ENCODE peak calls at places on chromosomes 7 and 10, in eight cellular contexts. V is GM23248, T is ascending aorta, Z is hepatocyte, B is cardiac muscle cell, X is GM23338, N is stomach, G is heart right ventricle. O is an unnamed sample.

GRCh38 chr10:75234683-75235374 is 928 bp downstream of the COMTD1 start:
- DNase-seq in V (peak; percentile 20), G (peak; percentile 37), B (peak; percentile 65), N (peak; percentile 72), T (no peak), X (peak; percentile 73), Z (peak; percentile 73), O (peak; percentile 38)

GRCh38 chr10:92695679-92696605 is 6.2 kb downstream of the HHEX start:
- DNase-seq in T (no peak), V (peak; percentile 80), B (peak; percentile 23), Z (peak; percentile 61), N (no peak), X (peak; percentile 56), G (no peak), O (peak; percentile 69)

GRCh38 chr10:27355918-27356573 is 115.4 kb upstream of the ACBD5 start:
- DNase-seq in V (no peak), N (no peak), G (no peak), T (no peak), X (peak; percentile 24), B (no peak), Z (no peak), O (no peak)

GRCh38 chr10:91681361-91682276 is 48.7 kb upstream of the PPP1R3C start:
- DNase-seq in Z (no peak), V (peak; percentile 55), B (peak; percentile 41), T (no peak), X (no peak), G (no peak), N (no peak), O (no peak)

GRCh38 chr10:64156131-64156530 is 634.9 kb downstream of the REEP3 start:
- DNase-seq in N (no peak), X (no peak), V (no peak), B (no peak), T (no peak), G (no peak), Z (no peak), O (no peak)

GRCh38 chr7:106659963-106660861 is 746 bp downstream of the CCDC71L start:
- DNase-seq in Z (peak; percentile 90), V (peak; percentile 90), G (peak; percentile 78), X (peak; percentile 92), N (peak; percentile 79), T (peak; percentile 30), B (peak; percentile 81), O (peak; percentile 75)

GRCh38 chr10:99532687-99533495 is at the start of gene NKX2-3:
- DNase-seq in Z (peak; percentile 63), G (peak; percentile 53), X (peak; percentile 93), T (no peak), B (peak; percentile 94), N (peak; percentile 49), V (peak; percentile 61), O (peak; percentile 56)

GRCh38 chr10:42553064-42553407 is 85.3 kb downstream of the ZNF33B start:
- DNase-seq in V (no peak), G (no peak), Z (no peak), B (no peak), X (no peak), N (no peak), T (no peak), O (peak; percentile 24)

GRCh38 chr7:135253851-135254815 is 20.5 kb downstream of the STRA8 start:
- DNase-seq in Z (peak; percentile 32), G (peak; percentile 54), B (peak; percentile 58), V (peak; percentile 89), X (no peak), N (peak; percentile 43), T (peak; percentile 65), O (no peak)

GRCh38 chr7:32316831-32317230 is 173.3 kb downstream of the LSM5 start:
- DNase-seq in X (no peak), G (no peak), T (no peak), Z (no peak), N (no peak), B (no peak), V (no peak), O (no peak)

GRCh38 chr10:81018898-81019890 is 481.5 kb downstream of the SH2D4B start:
- DNase-seq in T (no peak), N (no peak), X (peak; percentile 84), V (peak; percentile 55), Z (peak; percentile 69), G (no peak), B (peak; percentile 61), O (peak; percentile 23)

GRCh38 chr7:135147341-135147898 is 452 bp upstream of the TMEM140 start:
- DNase-seq in B (no peak), G (no peak), V (peak; percentile 46), T (no peak), Z (peak; percentile 29), X (no peak), N (no peak), O (no peak)

GRCh38 chr7:114548081-114548480 is 133.5 kb downstream of the FOXP2 start:
- DNase-seq in V (peak; percentile 18), Z (no peak), B (no peak), N (no peak), G (no peak), T (no peak), X (no peak), O (no peak)

GRCh38 chr10:129851941-129852650 is 112.0 kb downstream of the EBF3 start:
- DNase-seq in V (no peak), B (no peak), N (no peak), Z (no peak), X (no peak), G (no peak), T (no peak), O (no peak)

GRCh38 chr7:116511552-116512523 is 12.3 kb downstream of the CAV2 start:
- DNase-seq in Z (no peak), N (no peak), G (no peak), X (no peak), T (no peak), V (peak; percentile 49), B (no peak), O (no peak)

GRCh38 chr7:151682831-151683614 is 163.3 kb upstream of the RHEB start:
- DNase-seq in X (no peak), B (no peak), G (no peak), V (no peak), T (no peak), Z (no peak), N (no peak), O (no peak)

GRCh38 chr7:130850960-130851359 is 117.0 kb upstream of the KLF14 start:
- DNase-seq in B (no peak), N (no peak), V (no peak), T (no peak), X (no peak), Z (no peak), G (no peak), O (no peak)

GRCh38 chr10:128211953-128212727 is 85.9 kb upstream of the MKI67 start:
- DNase-seq in Z (peak; percentile 94), B (peak; percentile 92), G (peak; percentile 85), T (no peak), X (peak; percentile 90), N (peak; percentile 91), V (peak; percentile 76), O (peak; percentile 74)

GRCh38 chr10:121310151-121310711 is 288.0 kb downstream of the FGFR2 start:
- DNase-seq in X (peak; percentile 14), V (no peak), B (no peak), G (no peak), T (no peak), N (no peak), Z (no peak), O (no peak)

GRCh38 chr10:121316432-121316831 is 281.8 kb downstream of the FGFR2 start:
- DNase-seq in T (no peak), G (no peak), N (no peak), X (no peak), B (no peak), Z (no peak), V (no peak), O (no peak)

GRCh38 chr10:121312582-121312981 is 285.7 kb downstream of the FGFR2 start:
- DNase-seq in G (no peak), N (no peak), T (no peak), V (no peak), B (no peak), X (no peak), Z (no peak), O (no peak)

GRCh38 chr10:121311812-121312443 is 286.3 kb downstream of the FGFR2 start:
- DNase-seq in T (no peak), Z (no peak), B (no peak), V (no peak), N (no peak), X (peak; percentile 36), G (no peak), O (no peak)

GRCh38 chr10:121313119-121313858 is 285.0 kb downstream of the FGFR2 start:
- DNase-seq in T (no peak), V (no peak), G (no peak), X (peak; percentile 24), N (peak; percentile 32), Z (no peak), B (no peak), O (no peak)
- H3K27ac ChIP-seq in T (no peak overlapping the region), V (no peak overlapping the region), G (no peak overlapping the region), X (no peak overlapping the region), N (no peak overlapping the region), Z (peak overlapping the region; percentile 42), B (no peak overlapping the region), O (peak overlapping the region; percentile 38)

DNA sequence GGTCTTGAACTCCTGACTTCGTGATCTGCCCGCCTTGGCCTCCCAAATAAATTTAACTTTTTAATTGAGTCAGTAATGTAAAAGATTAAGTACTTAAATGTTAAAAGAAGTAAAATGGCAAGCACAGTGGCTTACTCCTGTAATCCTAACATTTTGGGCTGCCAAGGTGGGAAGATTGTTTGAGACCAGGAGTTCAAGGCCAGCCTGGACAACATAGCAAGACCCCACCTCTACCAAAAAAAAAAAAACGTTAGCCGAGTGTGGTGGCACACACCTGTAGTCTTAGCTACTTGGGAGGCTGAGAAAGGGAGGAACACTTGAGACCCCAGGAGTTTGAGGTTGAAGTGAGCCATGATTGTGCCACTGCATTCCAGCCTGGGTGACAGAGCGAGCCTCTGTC is 26.1 kb downstream of the PHTF2 start:
- DNase-seq in B (no peak), Z (no peak), G (no peak), N (no peak), X (no peak), V (no peak), T (no peak), O (no peak)
- H3K27ac ChIP-seq in B (no peak overlapping the region), Z (no peak overlapping the region), G (no peak overlapping the region), N (no peak overlapping the region), X (no peak overlapping the region), V (no peak overlapping the region), T (no peak overlapping the region), O (no peak overlapping the region)

GRCh38 chr7:94972296-94972695 is 64.9 kb downstream of the PPP1R9A start:
- DNase-seq in X (no peak), Z (no peak), V (peak; percentile 52), B (no peak), N (no peak), T (no peak), G (no peak), O (peak; percentile 38)
- H3K27ac ChIP-seq in X (no peak overlapping the region), Z (peak overlapping the region; percentile 42), V (peak overlapping the region; percentile 37), B (no peak overlapping the region), N (no peak overlapping the region), T (no peak overlapping the region), G (no peak overlapping the region), O (peak overlapping the region; percentile 51)

DNA sequence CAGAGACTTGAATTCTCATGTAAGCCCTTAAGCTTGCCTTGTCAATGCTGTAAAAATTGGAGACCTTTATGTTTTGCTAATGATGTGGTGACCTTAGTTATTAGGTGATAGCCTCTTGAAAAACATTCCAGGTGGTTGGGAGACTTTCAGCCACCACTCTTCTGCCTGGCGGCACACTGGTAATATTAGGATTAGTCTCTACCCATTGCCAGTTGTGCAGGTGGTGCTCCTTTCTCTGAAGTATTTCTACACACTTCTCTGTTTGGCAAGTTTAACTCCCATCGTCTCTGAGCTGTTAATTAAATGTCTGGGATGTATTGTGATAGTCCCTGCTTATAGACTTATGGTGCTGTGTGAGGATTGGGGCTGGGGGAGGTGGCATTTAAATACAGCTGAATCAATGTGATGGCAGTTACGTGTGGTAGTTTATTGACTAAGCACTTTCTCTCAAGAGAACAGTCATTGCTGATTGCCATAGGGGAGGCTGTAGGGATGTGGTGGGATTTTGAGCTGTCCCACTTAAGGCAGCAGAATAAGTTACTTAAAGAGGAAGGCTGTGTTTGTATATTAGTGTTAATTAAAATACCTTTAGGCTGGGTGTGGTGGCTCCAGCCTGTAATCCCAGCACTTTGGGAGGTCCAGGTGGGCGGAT is 61.7 kb downstream of the DAGLB start:
- DNase-seq in Z (no peak), G (no peak), B (no peak), X (no peak), T (no peak), N (no peak), V (no peak), O (no peak)
- H3K27ac ChIP-seq in Z (peak overlapping the region; percentile 84), G (peak overlapping the region; percentile 1), B (peak overlapping the region; percentile 22), X (peak overlapping the region; percentile 26), T (peak overlapping the region; percentile 82), N (peak overlapping the region; percentile 85), V (peak overlapping the region; percentile 70), O (peak overlapping the region; percentile 66)

O was measured in pancreas.